ENCODE peak calls at places on chromosomes 7 and 10, in nine cellular contexts. L is GM23248, O is transverse colon, J is esophagus squamous epithelium, B is right cardiac atrium, P is body of pancreas, A is right lobe of liver, R is A549, S is mesenchymal stem cell. Y is an unnamed sample.

GRCh38 chr10:44946201-44946600 is 13.4 kb upstream of the RASSF4 start:
- DNase-seq in P (no peak), R (no peak), B (no peak), L (peak; percentile 57), A (no peak), O (no peak), J (no peak), S (peak; percentile 44), Y (peak; percentile 48)

GRCh38 chr7:36072620-36073019 is 80.4 kb upstream of the EEPD1 start:
- DNase-seq in P (no peak), O (no peak), R (no peak), J (no peak), A (no peak), S (no peak), B (no peak), L (no peak), Y (no peak)

GRCh38 chr7:103592187-103592586 is 146.2 kb upstream of the SLC26A5 start:
- DNase-seq in A (no peak), R (no peak), J (no peak), L (no peak), O (no peak), P (no peak), S (no peak), B (no peak), Y (no peak)

GRCh38 chr7:55484834-55485233 is 87.5 kb downstream of the VOPP1 start:
- DNase-seq in R (no peak), A (no peak), B (no peak), P (no peak), J (no peak), S (no peak), L (no peak), O (no peak), Y (no peak)

GRCh38 chr10:99850767-99851127 is 68.3 kb downstream of the ABCC2 start:
- DNase-seq in A (no peak), S (no peak), P (no peak), J (no peak), R (no peak), O (no peak), L (no peak), B (no peak), Y (no peak)

GRCh38 chr10:65416094-65416493 is 1509.7 kb upstream of the LRRTM3 start:
- DNase-seq in L (no peak), O (no peak), S (peak; percentile 59), J (no peak), A (no peak), B (no peak), P (no peak), R (no peak), Y (no peak)

GRCh38 chr7:28984631-28985030 is 26.5 kb upstream of the TRIL start:
- DNase-seq in O (peak; percentile 26), L (peak; percentile 94), A (no peak), J (no peak), R (peak; percentile 8), B (peak; percentile 60), P (no peak), S (peak; percentile 84), Y (no peak)

GRCh38 chr7:1100886-1101579 is 13.1 kb downstream of the GPER1 start:
- DNase-seq in L (no peak), P (no peak), O (no peak), A (no peak), R (no peak), S (no peak), B (no peak), J (no peak), Y (no peak)

GRCh38 chr7:82629583-82629982 is 186.0 kb upstream of the CACNA2D1 start:
- DNase-seq in A (no peak), B (no peak), J (no peak), P (no peak), R (no peak), L (peak; percentile 60), S (no peak), O (no peak), Y (no peak)

GRCh38 chr10:118958984-118959916 is 70.3 kb upstream of the NANOS1 start:
- DNase-seq in S (peak; percentile 49), A (no peak), O (peak; percentile 36), L (peak; percentile 70), B (peak; percentile 63), P (peak; percentile 76), R (peak; percentile 61), J (no peak), Y (peak; percentile 30)

GRCh38 chr10:73591935-73592699 is 975 bp upstream of the USP54 start:
- DNase-seq in B (peak; percentile 28), S (peak; percentile 54), O (peak; percentile 87), J (no peak), L (peak; percentile 16), P (peak; percentile 81), R (peak; percentile 74), A (peak; percentile 32), Y (peak; percentile 95)

GRCh38 chr10:49398000-49398861 is 2.3 kb upstream of the DRGX start:
- DNase-seq in S (peak; percentile 35), J (no peak), O (peak; percentile 24), R (peak; percentile 39), B (peak; percentile 54), A (peak; percentile 64), P (peak; percentile 39), L (peak; percentile 64), Y (peak; percentile 14)

GRCh38 chr7:86950944-86951343 is 108.5 kb downstream of the ELAPOR2 start:
- DNase-seq in A (no peak), J (no peak), B (no peak), L (no peak), R (no peak), O (no peak), S (no peak), P (no peak), Y (no peak)

GRCh38 chr10:14386202-14386593 is 55.5 kb upstream of the FRMD4A start:
- DNase-seq in R (no peak), B (no peak), J (no peak), S (peak; percentile 90), O (no peak), P (no peak), L (peak; percentile 92), A (no peak), Y (no peak)
- H3K27ac ChIP-seq in R (no peak overlapping the region), B (no peak overlapping the region), J (no peak overlapping the region), S (peak overlapping the region; percentile 35), O (no peak overlapping the region), P (no peak overlapping the region), L (peak overlapping the region; percentile 38), A (no peak overlapping the region), Y (no peak overlapping the region)

GRCh38 chr7:3043544-3044395 is at the start of gene CARD11:
- DNase-seq in O (peak; percentile 24), J (no peak), S (no peak), B (no peak), A (no peak), P (no peak), R (no peak), L (no peak), Y (peak; percentile 31)

GRCh38 chr7:3042301-3042700 is 1.4 kb downstream of the CARD11 start:
- DNase-seq in O (no peak), J (no peak), P (no peak), S (no peak), L (no peak), B (no peak), A (no peak), R (no peak), Y (no peak)

GRCh38 chr7:3039787-3040186 is 3.9 kb downstream of the CARD11 start:
- DNase-seq in A (no peak), P (no peak), B (no peak), S (no peak), O (no peak), R (no peak), L (no peak), J (no peak), Y (no peak)

GRCh38 chr7:3037259-3037658 is 6.4 kb downstream of the CARD11 start:
- DNase-seq in J (no peak), O (no peak), P (no peak), S (no peak), A (no peak), R (no peak), L (no peak), B (no peak), Y (no peak)

DNA sequence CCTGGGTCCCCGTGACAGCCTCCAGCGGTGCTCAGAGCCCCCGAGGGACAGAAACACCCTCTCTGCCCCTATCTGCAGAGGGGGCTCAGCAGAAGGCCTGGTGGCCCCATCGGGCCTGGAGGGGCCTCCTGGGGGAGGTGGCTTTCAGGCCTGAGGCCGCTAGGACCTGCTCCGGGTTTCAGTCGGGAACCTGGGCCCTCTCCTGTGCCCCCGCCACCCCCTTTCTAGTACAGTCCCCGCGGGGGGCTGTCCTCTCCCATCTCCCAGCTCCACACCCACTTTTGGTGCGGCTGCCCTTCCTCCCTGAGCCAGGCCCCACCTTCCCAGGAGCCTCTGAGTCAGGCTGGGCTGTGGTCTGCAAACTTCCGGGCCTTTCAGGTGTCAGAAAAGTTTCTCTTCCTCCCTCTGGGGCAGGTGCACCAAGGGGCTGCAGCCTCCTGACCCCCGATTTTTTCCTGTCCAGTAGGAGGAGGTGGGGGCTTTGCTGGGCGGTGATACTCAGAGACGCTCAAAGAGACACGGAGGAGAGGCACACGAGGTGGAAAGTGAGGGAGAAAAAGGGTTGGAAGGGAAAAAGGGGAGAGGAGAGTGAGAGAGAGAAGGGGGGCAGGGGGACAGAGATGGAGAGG is 692 bp downstream of the CARD11 start:
- DNase-seq in R (no peak), L (no peak), S (no peak), B (no peak), O (peak; percentile 54), A (no peak), P (no peak), J (peak; percentile 14), Y (peak; percentile 29)
- H3K9me3 ChIP-seq in R (no peaks in the 10 kb centered on the region), L (no peaks in the 10 kb centered on the region), S (no peaks in the 10 kb centered on the region), B (no peaks in the 10 kb centered on the region), O (no peaks in the 10 kb centered on the region), A (no peaks in the 10 kb centered on the region), P (no peaks in the 10 kb centered on the region), J (no peaks in the 10 kb centered on the region), Y (no peaks in the 10 kb centered on the region)

DNA sequence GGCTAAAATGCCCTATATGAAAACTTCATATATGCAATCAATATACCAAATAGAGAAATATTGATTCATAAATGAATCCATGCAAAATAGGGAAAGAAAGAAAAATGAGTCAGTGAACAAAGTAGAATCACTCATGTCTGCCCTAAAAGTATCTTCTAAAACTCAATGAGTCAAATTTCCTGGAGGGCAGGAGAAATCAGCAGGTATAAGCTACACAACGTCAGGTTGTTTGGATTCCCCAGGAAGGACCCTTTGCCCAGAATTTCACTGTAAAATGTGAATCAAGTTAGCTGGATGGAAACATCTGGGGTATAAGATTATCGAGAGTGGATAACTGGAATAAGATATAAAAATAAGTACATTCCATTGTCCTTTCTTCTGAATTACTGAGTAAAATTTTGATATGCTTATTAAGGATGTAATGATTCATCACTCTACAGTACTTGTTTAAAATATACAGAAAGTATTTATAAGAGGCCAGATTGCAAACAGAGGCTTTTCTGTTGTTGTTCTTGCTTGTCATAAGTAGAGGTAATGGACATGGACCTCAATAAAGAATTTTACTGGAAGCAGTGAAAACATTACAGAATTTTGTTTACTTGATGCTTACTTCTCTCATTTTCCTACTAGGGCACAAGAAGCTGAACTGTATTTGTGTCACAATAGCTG is 99.0 kb downstream of the AGMO start:
- DNase-seq in L (peak; percentile 14), A (no peak), P (no peak), J (no peak), S (no peak), O (no peak), R (no peak), B (no peak), Y (no peak)
- H3K4me1 ChIP-seq in L (peaks cover 44% of the 10 kb centered on the region), A (no peaks in the 10 kb centered on the region), P (no peaks in the 10 kb centered on the region), J (no peaks in the 10 kb centered on the region), S (no peaks in the 10 kb centered on the region), O (no peaks in the 10 kb centered on the region), R (no peaks in the 10 kb centered on the region), B (no peaks in the 10 kb centered on the region), Y (no peaks in the 10 kb centered on the region)

GRCh38 chr7:141415999-141416398 is 135.2 kb upstream of the AGK start:
- DNase-seq in O (no peak), S (no peak), L (no peak), B (no peak), A (no peak), R (no peak), J (no peak), P (no peak), Y (no peak)
- H3K27ac ChIP-seq in O (no peak overlapping the region), S (no peak overlapping the region), L (no peak overlapping the region), B (no peak overlapping the region), A (no peak overlapping the region), R (no peak overlapping the region), J (no peak overlapping the region), P (no peak overlapping the region), Y (no peak overlapping the region)